ENCODE peak calls at places on chromosome 9, in four cellular contexts. X, D, A and Y are unnamed samples. For H3K4me1, the result is how much of the 10 kb centered on the place peaks cover.

GRCh38 chr9:126342621-126343031 is 16.0 kb downstream of the MVB12B start:
- DNase-seq in X (no peak), D (no peak), A (no peak), Y (no peak)

GRCh38 chr9:129141066-129142041 is 30.1 kb downstream of the PTPA start:
- DNase-seq in X (peak), D (peak), A (peak), Y (no peak)

GRCh38 chr9:2559212-2560152 is 62.1 kb upstream of the VLDLR start:
- DNase-seq in X (peak), D (peak), A (peak), Y (no peak)

GRCh38 chr9:126024581-126025230 is 277.5 kb downstream of the PBX3 start:
- DNase-seq in X (no peak), D (no peak), A (no peak), Y (no peak)

GRCh38 chr9:90905079-90905478 is 103.5 kb downstream of the SYK start:
- DNase-seq in X (no peak), D (peak), A (no peak), Y (no peak)

GRCh38 chr9:10705383-10705782 is 92.6 kb upstream of the PTPRD start:
- DNase-seq in X (no peak), D (no peak), A (no peak), Y (no peak)

GRCh38 chr9:127876764-127877562 is 512 bp downstream of the AK1 start:
- DNase-seq in X (no peak), D (peak), A (no peak), Y (no peak)

GRCh38 chr9:125405938-125406811 is 144.5 kb downstream of the GAPVD1 start:
- DNase-seq in X (no peak), D (no peak), A (peak), Y (no peak)

GRCh38 chr9:21251638-21252037 is 11.8 kb upstream of the IFNA14 start:
- DNase-seq in X (no peak), D (no peak), A (no peak), Y (no peak)

GRCh38 chr9:136088939-136089696 is 6.0 kb downstream of the NACC2 start:
- DNase-seq in X (no peak), D (no peak), A (no peak), Y (peak)

GRCh38 chr9:34559616-34560546 is 29.6 kb downstream of the CNTFR start:
- DNase-seq in X (peak), D (no peak), A (peak), Y (no peak)

GRCh38 chr9:108933231-108933630 is 693 bp downstream of the ELP1 start:
- DNase-seq in X (peak), D (no peak), A (peak), Y (no peak)

GRCh38 chr9:84337252-84337651 is 3.3 kb downstream of the SLC28A3 start:
- DNase-seq in X (no peak), D (no peak), A (no peak), Y (no peak)

GRCh38 chr9:33465596-33466564 is 7.8 kb downstream of the NOL6 start:
- DNase-seq in X (no peak), D (no peak), A (no peak), Y (no peak)

GRCh38 chr9:112013261-112013660 is 116.6 kb downstream of the UGCG start:
- DNase-seq in X (no peak), D (no peak), A (no peak), Y (no peak)

GRCh38 chr9:98860871-98861293 is 53.4 kb downstream of the GALNT12 start:
- DNase-seq in X (peak), D (no peak), A (peak), Y (no peak)

GRCh38 chr9:14451949-14452348 is 138.0 kb upstream of the NFIB start:
- DNase-seq in X (no peak), D (no peak), A (no peak), Y (no peak)

GRCh38 chr9:132663851-132664250 is 5.9 kb downstream of the DDX31 start:
- DNase-seq in X (no peak), D (no peak), A (no peak), Y (no peak)

GRCh38 chr9:68777070-68777763 is 72.2 kb downstream of the PIP5K1B start:
- DNase-seq in X (no peak), D (no peak), A (no peak), Y (no peak)

GRCh38 chr9:132638240-132638639 is 31.5 kb downstream of the DDX31 start:
- DNase-seq in X (no peak), D (no peak), A (no peak), Y (no peak)

GRCh38 chr9:135468866-135469521 is 10.6 kb upstream of the PPP1R26 start:
- DNase-seq in X (no peak), D (no peak), A (peak), Y (no peak)

GRCh38 chr9:37602817-37603216 is 10.4 kb upstream of the TOMM5 start:
- DNase-seq in X (peak), D (peak), A (no peak), Y (no peak)

GRCh38 chr9:115396071-115396529 is 278.1 kb upstream of the TNC start:
- DNase-seq in X (no peak), D (no peak), A (peak), Y (no peak)

GRCh38 chr9:73230257-73230656 is 78.6 kb downstream of the ANXA1 start:
- DNase-seq in X (no peak), D (no peak), A (peak), Y (no peak)

GRCh38 chr9:133375116-133375723 is 640 bp downstream of the SURF4 start:
- DNase-seq in X (peak), D (peak), A (peak), Y (no peak)

GRCh38 chr9:124037790-124038189 is 26.2 kb downstream of the LHX2 start:
- DNase-seq in X (no peak), D (no peak), A (no peak), Y (no peak)
- TF ChIP-seq CTCF in X (no peak), D (no peak), A (peak), Y (no peak)

DNA sequence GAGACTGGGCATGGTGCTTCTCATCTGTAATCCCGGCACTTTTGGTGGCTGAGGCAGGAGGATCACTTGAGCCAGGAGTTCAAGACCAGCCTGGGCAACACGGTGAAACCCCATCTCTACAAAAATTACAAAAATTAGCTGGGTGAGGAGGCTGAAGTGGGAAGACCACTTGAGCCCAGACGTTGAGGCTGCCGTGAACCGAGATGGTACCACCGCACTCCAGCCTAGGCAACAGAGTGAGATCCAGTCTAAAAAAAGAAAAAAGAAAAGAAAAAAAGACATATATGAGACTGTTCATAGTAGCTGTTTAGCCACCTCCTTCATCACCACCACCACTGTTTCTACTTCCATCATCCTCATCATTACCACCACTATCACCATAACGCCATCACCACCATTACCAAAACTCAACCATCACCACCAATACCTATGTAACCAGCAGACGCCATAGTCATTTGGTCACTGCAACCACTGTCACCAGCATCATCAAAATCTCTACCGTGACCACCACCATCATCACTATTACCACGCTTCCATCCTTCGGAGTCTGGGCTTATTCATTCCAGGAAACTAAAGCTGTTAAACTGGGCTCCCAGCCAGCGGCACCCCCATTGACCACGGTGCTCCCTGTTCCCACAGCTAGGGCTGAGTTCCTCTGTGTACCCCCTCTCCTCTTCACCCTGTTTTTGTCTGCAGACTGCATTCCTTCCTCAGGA is 8.4 kb upstream of the KIF12 start:
- DNase-seq in X (no peak), D (no peak), A (no peak), Y (no peak)
- H3K4me3 ChIP-seq in X (no peak), D (no peak), A (no peak), Y (no peak)

GRCh38 chr9:124009835-124010226 is 1.7 kb upstream of the LHX2 start:
- DNase-seq in X (no peak), D (no peak), A (no peak), Y (no peak)

GRCh38 chr9:124010303-124010664 is 1.3 kb upstream of the LHX2 start:
- DNase-seq in X (no peak), D (no peak), A (no peak), Y (no peak)

GRCh38 chr9:124011460-124012301 is at the start of gene LHX2:
- DNase-seq in X (peak), D (no peak), A (peak), Y (no peak)

GRCh38 chr9:124008855-124009834 is 2.4 kb upstream of the LHX2 start:
- DNase-seq in X (no peak), D (no peak), A (no peak), Y (no peak)

DNA sequence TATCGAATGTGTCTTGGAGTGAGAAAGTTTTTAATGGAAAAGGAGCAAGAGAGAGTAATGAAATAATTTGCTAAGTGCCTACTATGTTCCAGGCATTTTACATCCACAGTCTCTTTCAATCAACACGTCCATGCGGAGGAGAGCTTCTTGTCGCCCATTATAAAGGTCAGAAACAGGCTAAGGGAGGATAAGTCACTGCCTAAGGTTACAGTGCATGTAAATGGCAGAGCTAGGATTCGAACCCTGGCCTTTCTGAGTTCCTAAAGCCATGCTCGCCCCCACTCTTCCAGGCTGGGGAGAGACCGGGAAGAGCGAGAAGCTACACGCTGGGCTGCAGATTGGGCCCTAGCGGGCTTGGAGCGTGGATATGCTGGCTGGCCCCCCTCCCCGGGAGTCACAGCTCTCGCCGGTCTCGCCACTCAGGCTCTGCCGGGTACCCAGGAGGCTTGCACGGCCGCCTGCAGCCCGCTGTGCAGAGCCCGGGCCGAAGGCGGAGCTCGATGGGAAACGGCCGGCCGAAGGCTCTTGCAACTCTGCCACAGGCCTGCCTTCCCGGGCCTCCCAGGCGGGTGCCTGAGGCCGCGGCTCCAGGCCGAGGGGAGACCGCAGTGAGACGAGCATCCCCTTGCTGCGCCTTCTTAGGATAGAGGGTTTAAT is 775 bp upstream of the LHX2 start:
- DNase-seq in X (no peak), D (no peak), A (peak), Y (no peak)
- H3K4me1 ChIP-seq in X (half or more), D (under half), A (under half), Y (under half)

GRCh38 chr9:121861501-121862180 is 210.2 kb downstream of the DAB2IP start:
- DNase-seq in X (peak), D (no peak), A (no peak), Y (no peak)
- TF ChIP-seq CTCF in X (peak), D (peak), A (peak), Y (no peak)